ENCODE peak calls at places on chromosomes 7 and 10, in four cellular contexts. B is fibroblast of the aortic adventitia; F is HFF-Myc; Y is stimulated activated CD4-positive, alpha-beta T cell treated with anti-CD3 and anti-CD28 coated beads, TNF-alpha, amount 100 ng/mL, for 24 hours. D is an unnamed sample.

GRCh38 chr10:58982470-58983239 is 193.8 kb upstream of the PHYHIPL start:
- DNase-seq in B (peak; percentile 3), F (no peak), Y (no peak), D (no peak)

GRCh38 chr7:151122794-151123484 is 36.7 kb downstream of the AGAP3 start:
- DNase-seq in B (no peak), F (no peak), Y (no peak), D (no peak)

GRCh38 chr10:13771992-13772391 is 185.2 kb downstream of the PRPF18 start:
- DNase-seq in B (no peak), F (no peak), Y (no peak), D (no peak)

GRCh38 chr10:67666416-67667043 is 29.5 kb downstream of the CTNNA3 start:
- DNase-seq in B (peak; percentile 44), F (peak; percentile 2), Y (no peak), D (no peak)

GRCh38 chr10:1369197-1369596 is 313.0 kb downstream of the WDR37 start:
- DNase-seq in B (no peak), F (no peak), Y (no peak), D (no peak)

GRCh38 chr7:101927389-101928306 is 110.2 kb downstream of the CUX1 start:
- DNase-seq in B (no peak), F (no peak), Y (no peak), D (no peak)

GRCh38 chr7:106282374-106282773 is 2.4 kb downstream of the NAMPT start:
- DNase-seq in B (peak; percentile 40), F (no peak), Y (no peak), D (no peak)

GRCh38 chr7:17181482-17181881 is 117.0 kb upstream of the AHR start:
- DNase-seq in B (no peak), F (no peak), Y (no peak), D (no peak)

GRCh38 chr7:95631545-95631944 is 35.2 kb upstream of the PDK4 start:
- DNase-seq in B (no peak), F (no peak), Y (no peak), D (no peak)

GRCh38 chr10:60209874-60210584 is 179.6 kb downstream of the ANK3 start:
- DNase-seq in B (no peak), F (no peak), Y (no peak), D (no peak)

GRCh38 chr7:128055668-128056067 is 24.4 kb upstream of the LRRC4 start:
- DNase-seq in B (no peak), F (no peak), Y (no peak), D (no peak)

GRCh38 chr10:6563075-6563474 is 17.0 kb downstream of the PRKCQ start:
- DNase-seq in B (no peak), F (no peak), Y (no peak), D (no peak)

GRCh38 chr10:77989081-77989724 is 40.1 kb downstream of the POLR3A start:
- DNase-seq in B (peak; percentile 22), F (no peak), Y (no peak), D (no peak)

GRCh38 chr10:121848082-121848481 is 79.7 kb downstream of the ATE1 start:
- DNase-seq in B (no peak), F (no peak), Y (no peak), D (no peak)

GRCh38 chr10:34139559-34139958 is 675.5 kb downstream of the PARD3 start:
- DNase-seq in B (no peak), F (no peak), Y (no peak), D (peak; percentile 11)

GRCh38 chr10:71010730-71011129 is 122.4 kb upstream of the PCBD1 start:
- DNase-seq in B (no peak), F (no peak), Y (no peak), D (no peak)

GRCh38 chr10:59234814-59235429 is 58.5 kb downstream of the PHYHIPL start:
- DNase-seq in B (peak; percentile 72), F (peak; percentile 27), Y (no peak), D (peak; percentile 23)

GRCh38 chr10:108696792-108697477 is 1226.4 kb downstream of the XPNPEP1 start:
- DNase-seq in B (no peak), F (no peak), Y (no peak), D (no peak)

GRCh38 chr7:128014864-128015263 is 16.4 kb downstream of the LRRC4 start:
- DNase-seq in B (no peak), F (no peak), Y (no peak), D (no peak)

GRCh38 chr7:50781371-50781770 is 1.3 kb downstream of the GRB10 start:
- DNase-seq in B (no peak), F (no peak), Y (no peak), D (no peak)

GRCh38 chr10:119658274-119658673 is 7.1 kb downstream of the BAG3 start:
- DNase-seq in B (peak; percentile 88), F (no peak), Y (no peak), D (peak; percentile 88)

GRCh38 chr7:55348502-55348901 is 16.6 kb upstream of the LANCL2 start:
- DNase-seq in B (peak; percentile 70), F (no peak), Y (no peak), D (no peak)

GRCh38 chr10:63522129-63522687 is 1.0 kb downstream of the REEP3 start:
- DNase-seq in B (no peak), F (no peak), Y (no peak), D (no peak)

GRCh38 chr10:103618575-103619423 is 125.3 kb downstream of the NEURL1 start:
- DNase-seq in B (peak; percentile 97), F (no peak), Y (no peak), D (peak; percentile 89)

GRCh38 chr7:128268233-128268632 is 27.2 kb downstream of the LEP start:
- DNase-seq in B (no peak), F (no peak), Y (no peak), D (no peak)

GRCh38 chr7:3092468-3092867 is 48.8 kb upstream of the CARD11 start:
- DNase-seq in B (no peak), F (no peak), Y (peak; percentile 43), D (no peak)

GRCh38 chr10:45470098-45471012 is 96.3 kb downstream of the ALOX5 start:
- DNase-seq in B (peak; percentile 48), F (no peak), Y (peak; percentile 5), D (no peak)

GRCh38 chr10:100341953-100342626 is 4.9 kb upstream of the SCD start:
- DNase-seq in B (peak; percentile 58), F (peak; percentile 37), Y (no peak), D (peak; percentile 46)

GRCh38 chr10:120184547-120185337 is 272.3 kb upstream of the PLPP4 start:
- DNase-seq in B (no peak), F (no peak), Y (no peak), D (no peak)

GRCh38 chr10:131083915-131084790 is 227.4 kb downstream of the TCERG1L start:
- DNase-seq in B (no peak), F (no peak), Y (no peak), D (no peak)